ENCODE peak calls at places on chromosome 20, in four cellular contexts. X is NCI-H2029 treated with DMSO at 0.1 percent for 48 hours, E is NCI-H1092 treated with DMSO at 0.1 percent for 48 hours, R is BJ. U is an unnamed sample.

GRCh38 chr20:56788041-56788670 is 159.1 kb downstream of the TFAP2C start:
- DNase-seq in X (no peak), E (no peak), R (peak), U (no peak)

GRCh38 chr20:22312744-22313346 is 271.5 kb downstream of the FOXA2 start:
- DNase-seq in X (peak), E (peak), R (no peak), U (no peak)

GRCh38 chr20:13784271-13784892 is 337 bp downstream of the ESF1 start:
- DNase-seq in X (no peak), E (no peak), R (no peak), U (peak)

GRCh38 chr20:47801759-47802158 is 16.5 kb upstream of the SULF2 start:
- DNase-seq in X (no peak), E (no peak), R (no peak), U (no peak)

GRCh38 chr20:59145926-59146800 is 17.5 kb upstream of the ZNF831 start:
- DNase-seq in X (no peak), E (no peak), R (no peak), U (no peak)

GRCh38 chr20:50054626-50055511 is 58.1 kb downstream of the UBE2V1 start:
- DNase-seq in X (no peak), E (no peak), R (no peak), U (no peak)

GRCh38 chr20:47317127-47317895 is 39.2 kb downstream of the ZMYND8 start:
- DNase-seq in X (no peak), E (no peak), R (peak), U (no peak)

GRCh38 chr20:9966966-9967365 is 67.8 kb upstream of the ANKEF1 start:
- DNase-seq in X (no peak), E (no peak), R (no peak), U (no peak)

GRCh38 chr20:32386091-32386490 is 28.0 kb downstream of the ASXL1 start:
- DNase-seq in X (peak), E (no peak), R (no peak), U (no peak)

GRCh38 chr20:25623225-25623735 is 534 bp downstream of the NANP start:
- DNase-seq in X (peak), E (peak), R (no peak), U (no peak)

GRCh38 chr20:25005661-25006060 is 13.1 kb upstream of the APMAP start:
- DNase-seq in X (no peak), E (no peak), R (no peak), U (no peak)

GRCh38 chr20:25007491-25008305 is 15.1 kb upstream of the APMAP start:
- DNase-seq in X (no peak), E (no peak), R (no peak), U (no peak)

U was measured in DMS79 treated with DMSO at 0.1 percent for 48 hours.